ENCODE peak calls at places on chromosomes 5 and 9, in eight cellular contexts. One of them, this sample, is unnamed.

GRCh38 chr9:131727795-131728545 is 11.9 kb downstream of the RAPGEF1 start:
- DNase-seq in dorsolateral prefrontal cortex: no peak
- DNase-seq in pancreas: no peak
- DNase-seq in NCI-H187 treated with DMSO at 0.1 percent for 48 hours: no peak
- DNase-seq in HTR-8/SVneo: no peak
- DNase-seq in heart left ventricle: no peak
- DNase-seq in MCF 10A: no peak
- DNase-seq in skeletal muscle cell: no peak
- DNase-seq in this sample: no peak

GRCh38 chr5:34923694-34924461 is 5.5 kb upstream of the DNAJC21 start:
- DNase-seq in dorsolateral prefrontal cortex: no peak
- DNase-seq in pancreas: no peak
- DNase-seq in NCI-H187 treated with DMSO at 0.1 percent for 48 hours: no peak
- DNase-seq in HTR-8/SVneo: peak
- DNase-seq in heart left ventricle: no peak
- DNase-seq in MCF 10A: peak
- DNase-seq in skeletal muscle cell: peak
- DNase-seq in this sample: peak

GRCh38 chr9:85522459-85523092 is 219.2 kb downstream of the AGTPBP1 start:
- DNase-seq in dorsolateral prefrontal cortex: peak
- DNase-seq in pancreas: no peak
- DNase-seq in NCI-H187 treated with DMSO at 0.1 percent for 48 hours: no peak
- DNase-seq in HTR-8/SVneo: peak
- DNase-seq in heart left ventricle: peak
- DNase-seq in MCF 10A: no peak
- DNase-seq in skeletal muscle cell: no peak
- DNase-seq in this sample: peak

GRCh38 chr5:157109744-157110143 is 900 bp upstream of the HAVCR2 start:
- DNase-seq in dorsolateral prefrontal cortex: no peak
- DNase-seq in pancreas: no peak
- DNase-seq in NCI-H187 treated with DMSO at 0.1 percent for 48 hours: no peak
- DNase-seq in HTR-8/SVneo: no peak
- DNase-seq in heart left ventricle: no peak
- DNase-seq in MCF 10A: no peak
- DNase-seq in skeletal muscle cell: no peak
- DNase-seq in this sample: no peak

GRCh38 chr5:14146725-14147124 is 3.6 kb downstream of the TRIO start:
- DNase-seq in dorsolateral prefrontal cortex: no peak
- DNase-seq in pancreas: no peak
- DNase-seq in NCI-H187 treated with DMSO at 0.1 percent for 48 hours: no peak
- DNase-seq in HTR-8/SVneo: no peak
- DNase-seq in heart left ventricle: no peak
- DNase-seq in MCF 10A: no peak
- DNase-seq in skeletal muscle cell: no peak
- DNase-seq in this sample: no peak

GRCh38 chr9:91659529-91660294 is 236.1 kb upstream of the NFIL3 start:
- DNase-seq in dorsolateral prefrontal cortex: no peak
- DNase-seq in pancreas: no peak
- DNase-seq in NCI-H187 treated with DMSO at 0.1 percent for 48 hours: no peak
- DNase-seq in HTR-8/SVneo: peak
- DNase-seq in heart left ventricle: no peak
- DNase-seq in MCF 10A: peak
- DNase-seq in skeletal muscle cell: no peak
- DNase-seq in this sample: peak

GRCh38 chr5:144313147-144313726 is 142.6 kb downstream of the KCTD16 start:
- DNase-seq in dorsolateral prefrontal cortex: no peak
- DNase-seq in pancreas: no peak
- DNase-seq in NCI-H187 treated with DMSO at 0.1 percent for 48 hours: no peak
- DNase-seq in HTR-8/SVneo: no peak
- DNase-seq in heart left ventricle: no peak
- DNase-seq in MCF 10A: no peak
- DNase-seq in skeletal muscle cell: no peak
- DNase-seq in this sample: no peak

GRCh38 chr5:175696139-175696854 is 38.4 kb downstream of the HRH2 start:
- DNase-seq in dorsolateral prefrontal cortex: no peak
- DNase-seq in pancreas: peak
- DNase-seq in NCI-H187 treated with DMSO at 0.1 percent for 48 hours: peak
- DNase-seq in HTR-8/SVneo: peak
- DNase-seq in heart left ventricle: peak
- DNase-seq in MCF 10A: peak
- DNase-seq in skeletal muscle cell: no peak
- DNase-seq in this sample: peak

GRCh38 chr5:124302504-124302903 is 443.9 kb downstream of the ZNF608 start:
- DNase-seq in dorsolateral prefrontal cortex: no peak
- DNase-seq in pancreas: no peak
- DNase-seq in NCI-H187 treated with DMSO at 0.1 percent for 48 hours: no peak
- DNase-seq in HTR-8/SVneo: no peak
- DNase-seq in heart left ventricle: no peak
- DNase-seq in MCF 10A: no peak
- DNase-seq in skeletal muscle cell: peak
- DNase-seq in this sample: no peak

GRCh38 chr9:114423181-114423580 is 35.4 kb upstream of the AKNA start:
- DNase-seq in dorsolateral prefrontal cortex: no peak
- DNase-seq in pancreas: no peak
- DNase-seq in NCI-H187 treated with DMSO at 0.1 percent for 48 hours: no peak
- DNase-seq in HTR-8/SVneo: no peak
- DNase-seq in heart left ventricle: no peak
- DNase-seq in MCF 10A: no peak
- DNase-seq in skeletal muscle cell: no peak
- DNase-seq in this sample: no peak

GRCh38 chr5:24998641-24999040 is 353.9 kb upstream of the CDH10 start:
- DNase-seq in dorsolateral prefrontal cortex: no peak
- DNase-seq in pancreas: no peak
- DNase-seq in NCI-H187 treated with DMSO at 0.1 percent for 48 hours: no peak
- DNase-seq in HTR-8/SVneo: no peak
- DNase-seq in heart left ventricle: no peak
- DNase-seq in MCF 10A: no peak
- DNase-seq in skeletal muscle cell: no peak
- DNase-seq in this sample: no peak

GRCh38 chr5:181283347-181283746 is 22.4 kb upstream of the TRIM52 start:
- DNase-seq in dorsolateral prefrontal cortex: no peak
- DNase-seq in pancreas: no peak
- DNase-seq in NCI-H187 treated with DMSO at 0.1 percent for 48 hours: no peak
- DNase-seq in HTR-8/SVneo: no peak
- DNase-seq in heart left ventricle: no peak
- DNase-seq in MCF 10A: peak
- DNase-seq in skeletal muscle cell: no peak
- DNase-seq in this sample: no peak

GRCh38 chr9:120713257-120714087 is 798 bp downstream of the MEGF9 start:
- DNase-seq in dorsolateral prefrontal cortex: no peak
- DNase-seq in pancreas: peak
- DNase-seq in NCI-H187 treated with DMSO at 0.1 percent for 48 hours: no peak
- DNase-seq in HTR-8/SVneo: no peak
- DNase-seq in heart left ventricle: peak
- DNase-seq in MCF 10A: peak
- DNase-seq in skeletal muscle cell: no peak
- DNase-seq in this sample: peak

GRCh38 chr5:58411372-58411771 is 48.5 kb downstream of the PLK2 start:
- DNase-seq in dorsolateral prefrontal cortex: no peak
- DNase-seq in pancreas: no peak
- DNase-seq in NCI-H187 treated with DMSO at 0.1 percent for 48 hours: no peak
- DNase-seq in HTR-8/SVneo: no peak
- DNase-seq in heart left ventricle: no peak
- DNase-seq in MCF 10A: no peak
- DNase-seq in skeletal muscle cell: no peak
- DNase-seq in this sample: no peak

GRCh38 chr9:20848490-20848889 is 164.4 kb downstream of the FOCAD start:
- DNase-seq in dorsolateral prefrontal cortex: no peak
- DNase-seq in pancreas: no peak
- DNase-seq in NCI-H187 treated with DMSO at 0.1 percent for 48 hours: no peak
- DNase-seq in HTR-8/SVneo: no peak
- DNase-seq in heart left ventricle: no peak
- DNase-seq in MCF 10A: no peak
- DNase-seq in skeletal muscle cell: no peak
- DNase-seq in this sample: no peak

GRCh38 chr5:2800035-2800434 is 48.6 kb upstream of the IRX2 start:
- DNase-seq in dorsolateral prefrontal cortex: no peak
- DNase-seq in pancreas: no peak
- DNase-seq in NCI-H187 treated with DMSO at 0.1 percent for 48 hours: no peak
- DNase-seq in HTR-8/SVneo: no peak
- DNase-seq in heart left ventricle: no peak
- DNase-seq in MCF 10A: no peak
- DNase-seq in skeletal muscle cell: no peak
- DNase-seq in this sample: no peak

GRCh38 chr5:156414381-156414780 is 87.4 kb downstream of the SGCD start:
- DNase-seq in dorsolateral prefrontal cortex: no peak
- DNase-seq in pancreas: no peak
- DNase-seq in NCI-H187 treated with DMSO at 0.1 percent for 48 hours: no peak
- DNase-seq in HTR-8/SVneo: no peak
- DNase-seq in heart left ventricle: no peak
- DNase-seq in MCF 10A: peak
- DNase-seq in skeletal muscle cell: no peak
- DNase-seq in this sample: no peak

GRCh38 chr9:127877566-127877998 is at the start of gene AK1:
- DNase-seq in dorsolateral prefrontal cortex: peak
- DNase-seq in pancreas: peak
- DNase-seq in NCI-H187 treated with DMSO at 0.1 percent for 48 hours: no peak
- DNase-seq in HTR-8/SVneo: peak
- DNase-seq in heart left ventricle: peak
- DNase-seq in MCF 10A: peak
- DNase-seq in skeletal muscle cell: no peak
- DNase-seq in this sample: peak

GRCh38 chr9:86434039-86434726 is 80.0 kb upstream of the TUT7 start:
- DNase-seq in dorsolateral prefrontal cortex: no peak
- DNase-seq in pancreas: no peak
- DNase-seq in NCI-H187 treated with DMSO at 0.1 percent for 48 hours: no peak
- DNase-seq in HTR-8/SVneo: peak
- DNase-seq in heart left ventricle: peak
- DNase-seq in MCF 10A: peak
- DNase-seq in skeletal muscle cell: peak
- DNase-seq in this sample: peak

GRCh38 chr9:134863306-134863902 is 17.2 kb upstream of the FCN2 start:
- DNase-seq in dorsolateral prefrontal cortex: no peak
- DNase-seq in pancreas: no peak
- DNase-seq in NCI-H187 treated with DMSO at 0.1 percent for 48 hours: no peak
- DNase-seq in HTR-8/SVneo: no peak
- DNase-seq in heart left ventricle: no peak
- DNase-seq in MCF 10A: no peak
- DNase-seq in skeletal muscle cell: no peak
- DNase-seq in this sample: no peak

GRCh38 chr5:142925795-142926194 is 155.6 kb downstream of the ARHGAP26 start:
- DNase-seq in dorsolateral prefrontal cortex: no peak
- DNase-seq in pancreas: peak
- DNase-seq in NCI-H187 treated with DMSO at 0.1 percent for 48 hours: no peak
- DNase-seq in HTR-8/SVneo: no peak
- DNase-seq in heart left ventricle: no peak
- DNase-seq in MCF 10A: peak
- DNase-seq in skeletal muscle cell: peak
- DNase-seq in this sample: no peak

GRCh38 chr9:129258124-129258822 is 80.2 kb upstream of the IER5L start:
- DNase-seq in dorsolateral prefrontal cortex: peak
- DNase-seq in pancreas: peak
- DNase-seq in NCI-H187 treated with DMSO at 0.1 percent for 48 hours: no peak
- DNase-seq in HTR-8/SVneo: peak
- DNase-seq in heart left ventricle: peak
- DNase-seq in MCF 10A: peak
- DNase-seq in skeletal muscle cell: peak
- DNase-seq in this sample: peak

GRCh38 chr9:80881946-80882345 is 807.4 kb downstream of the TLE1 start:
- DNase-seq in dorsolateral prefrontal cortex: no peak
- DNase-seq in pancreas: no peak
- DNase-seq in NCI-H187 treated with DMSO at 0.1 percent for 48 hours: no peak
- DNase-seq in HTR-8/SVneo: no peak
- DNase-seq in heart left ventricle: no peak
- DNase-seq in MCF 10A: no peak
- DNase-seq in skeletal muscle cell: no peak
- DNase-seq in this sample: peak

GRCh38 chr5:38321978-38322377 is 63.6 kb downstream of the EGFLAM start:
- DNase-seq in dorsolateral prefrontal cortex: no peak
- DNase-seq in pancreas: no peak
- DNase-seq in NCI-H187 treated with DMSO at 0.1 percent for 48 hours: no peak
- DNase-seq in HTR-8/SVneo: no peak
- DNase-seq in heart left ventricle: no peak
- DNase-seq in MCF 10A: no peak
- DNase-seq in skeletal muscle cell: no peak
- DNase-seq in this sample: no peak

GRCh38 chr5:119726544-119726943 is 97.2 kb downstream of the FAM170A start:
- DNase-seq in dorsolateral prefrontal cortex: no peak
- DNase-seq in pancreas: no peak
- DNase-seq in NCI-H187 treated with DMSO at 0.1 percent for 48 hours: no peak
- DNase-seq in HTR-8/SVneo: no peak
- DNase-seq in heart left ventricle: no peak
- DNase-seq in MCF 10A: no peak
- DNase-seq in skeletal muscle cell: no peak
- DNase-seq in this sample: no peak

GRCh38 chr9:91210318-91210717 is 151.4 kb downstream of the AUH start:
- DNase-seq in dorsolateral prefrontal cortex: no peak
- DNase-seq in pancreas: no peak
- DNase-seq in NCI-H187 treated with DMSO at 0.1 percent for 48 hours: no peak
- DNase-seq in HTR-8/SVneo: no peak
- DNase-seq in heart left ventricle: no peak
- DNase-seq in MCF 10A: no peak
- DNase-seq in skeletal muscle cell: no peak
- DNase-seq in this sample: no peak

GRCh38 chr5:169942181-169942580 is 38.1 kb downstream of the INSYN2B start:
- DNase-seq in dorsolateral prefrontal cortex: no peak
- DNase-seq in pancreas: no peak
- DNase-seq in NCI-H187 treated with DMSO at 0.1 percent for 48 hours: no peak
- DNase-seq in HTR-8/SVneo: no peak
- DNase-seq in heart left ventricle: no peak
- DNase-seq in MCF 10A: no peak
- DNase-seq in skeletal muscle cell: no peak
- DNase-seq in this sample: no peak

GRCh38 chr9:28024616-28025147 is 451.4 kb upstream of the C9orf72 start:
- DNase-seq in dorsolateral prefrontal cortex: no peak
- DNase-seq in pancreas: no peak
- DNase-seq in NCI-H187 treated with DMSO at 0.1 percent for 48 hours: no peak
- DNase-seq in HTR-8/SVneo: no peak
- DNase-seq in heart left ventricle: no peak
- DNase-seq in MCF 10A: no peak
- DNase-seq in skeletal muscle cell: no peak
- DNase-seq in this sample: no peak

GRCh38 chr5:32302822-32303754 is 9.7 kb downstream of the MTMR12 start:
- DNase-seq in dorsolateral prefrontal cortex: no peak
- DNase-seq in pancreas: no peak
- DNase-seq in NCI-H187 treated with DMSO at 0.1 percent for 48 hours: no peak
- DNase-seq in HTR-8/SVneo: no peak
- DNase-seq in heart left ventricle: no peak
- DNase-seq in MCF 10A: no peak
- DNase-seq in skeletal muscle cell: no peak
- DNase-seq in this sample: no peak

GRCh38 chr9:29285818-29286217 is 1712.5 kb upstream of the C9orf72 start:
- DNase-seq in dorsolateral prefrontal cortex: no peak
- DNase-seq in pancreas: no peak
- DNase-seq in NCI-H187 treated with DMSO at 0.1 percent for 48 hours: no peak
- DNase-seq in HTR-8/SVneo: no peak
- DNase-seq in heart left ventricle: no peak
- DNase-seq in MCF 10A: peak
- DNase-seq in skeletal muscle cell: peak
- DNase-seq in this sample: no peak

GRCh38 chr9:86801246-86801645 is 146.1 kb downstream of the GAS1 start:
- DNase-seq in dorsolateral prefrontal cortex: no peak
- DNase-seq in pancreas: peak
- DNase-seq in NCI-H187 treated with DMSO at 0.1 percent for 48 hours: no peak
- DNase-seq in HTR-8/SVneo: no peak
- DNase-seq in heart left ventricle: no peak
- DNase-seq in MCF 10A: no peak
- DNase-seq in skeletal muscle cell: peak
- DNase-seq in this sample: no peak

GRCh38 chr5:138035605-138036537 is 3.0 kb upstream of the FAM13B start:
- DNase-seq in dorsolateral prefrontal cortex: peak
- DNase-seq in pancreas: peak
- DNase-seq in NCI-H187 treated with DMSO at 0.1 percent for 48 hours: peak
- DNase-seq in HTR-8/SVneo: peak
- DNase-seq in heart left ventricle: peak
- DNase-seq in MCF 10A: peak
- DNase-seq in skeletal muscle cell: peak
- DNase-seq in this sample: peak

GRCh38 chr9:14671327-14671840 is 21.8 kb downstream of the ZDHHC21 start:
- DNase-seq in dorsolateral prefrontal cortex: no peak
- DNase-seq in pancreas: no peak
- DNase-seq in NCI-H187 treated with DMSO at 0.1 percent for 48 hours: no peak
- DNase-seq in HTR-8/SVneo: no peak
- DNase-seq in heart left ventricle: no peak
- DNase-seq in MCF 10A: no peak
- DNase-seq in skeletal muscle cell: no peak
- DNase-seq in this sample: no peak

GRCh38 chr9:121735065-121735791 is 83.8 kb downstream of the DAB2IP start:
- DNase-seq in dorsolateral prefrontal cortex: no peak
- DNase-seq in pancreas: no peak
- DNase-seq in NCI-H187 treated with DMSO at 0.1 percent for 48 hours: no peak
- DNase-seq in HTR-8/SVneo: no peak
- DNase-seq in heart left ventricle: no peak
- DNase-seq in MCF 10A: peak
- DNase-seq in skeletal muscle cell: no peak
- DNase-seq in this sample: peak